ENCODE peak calls at places on chromosome 15, in seven cellular contexts. Z is transverse colon; S is HCT116; Q is OCI-LY7; R is neural progenitor cell; L is CD4-positive, CD25-positive, alpha-beta regulatory T cell; W is CD4-positive, alpha-beta T cell. I is an unnamed sample.

GRCh38 chr15:100525894-100526512 is 2.7 kb downstream of the CERS3 start:
- DNase-seq in Z (peak), S (no peak), Q (no peak), R (no peak), L (no peak), W (no peak), I (no peak)

GRCh38 chr15:85874236-85874635 is 79.5 kb upstream of the KLHL25 start:
- DNase-seq in Z (no peak), S (no peak), Q (no peak), R (no peak), L (no peak), W (no peak), I (no peak)

GRCh38 chr15:52406601-52407000 is 111.0 kb upstream of the MYO5C start:
- DNase-seq in Z (no peak), S (no peak), Q (no peak), R (no peak), L (no peak), W (no peak), I (no peak)

GRCh38 chr15:77030042-77030927 is 35.4 kb downstream of the PSTPIP1 start:
- DNase-seq in Z (peak), S (no peak), Q (no peak), R (peak), L (no peak), W (no peak), I (peak)

GRCh38 chr15:42457445-42458442 is 33.2 kb downstream of the ZNF106 start:
- DNase-seq in Z (peak), S (no peak), Q (peak), R (peak), L (no peak), W (no peak), I (no peak)

GRCh38 chr15:45640610-45641009 is 5.8 kb downstream of the SQOR start:
- DNase-seq in Z (no peak), S (peak), Q (no peak), R (no peak), L (no peak), W (no peak), I (no peak)

GRCh38 chr15:40495516-40495915 is 24.7 kb downstream of the CHST14 start:
- DNase-seq in Z (no peak), S (no peak), Q (no peak), R (no peak), L (no peak), W (no peak), I (no peak)

GRCh38 chr15:71443538-71443937 is 328.3 kb downstream of the THSD4 start:
- DNase-seq in Z (peak), S (no peak), Q (peak), R (peak), L (no peak), W (peak), I (no peak)

GRCh38 chr15:77982127-77982490 is 95.4 kb downstream of the TBC1D2B start:
- DNase-seq in Z (no peak), S (no peak), Q (no peak), R (no peak), L (no peak), W (no peak), I (no peak)

GRCh38 chr15:88177451-88177850 is 79.1 kb downstream of the NTRK3 start:
- DNase-seq in Z (no peak), S (no peak), Q (no peak), R (no peak), L (no peak), W (no peak), I (no peak)

GRCh38 chr15:52003710-52004109 is 15.3 kb upstream of the MAPK6 start:
- DNase-seq in Z (no peak), S (no peak), Q (no peak), R (no peak), L (no peak), W (no peak), I (no peak)

GRCh38 chr15:97993310-97993738 is 32.8 kb downstream of the ARRDC4 start:
- DNase-seq in Z (no peak), S (no peak), Q (no peak), R (no peak), L (no peak), W (no peak), I (no peak)

GRCh38 chr15:33737687-33738606 is 230.3 kb upstream of the CHRM5 start:
- DNase-seq in Z (peak), S (peak), Q (peak), R (peak), L (no peak), W (peak), I (no peak)

GRCh38 chr15:96273317-96274086 is 57.0 kb upstream of the NR2F2 start:
- DNase-seq in Z (no peak), S (peak), Q (no peak), R (no peak), L (no peak), W (no peak), I (no peak)

GRCh38 chr15:101396484-101397261 is 92.8 kb downstream of the PCSK6 start:
- DNase-seq in Z (no peak), S (no peak), Q (no peak), R (no peak), L (no peak), W (no peak), I (peak)

GRCh38 chr15:65092046-65092770 is 15.7 kb downstream of the KBTBD13 start:
- DNase-seq in Z (no peak), S (no peak), Q (no peak), R (no peak), L (no peak), W (no peak), I (no peak)

GRCh38 chr15:51726302-51727073 is 11.0 kb downstream of the LYSMD2 start:
- DNase-seq in Z (peak), S (peak), Q (no peak), R (peak), L (no peak), W (no peak), I (no peak)

GRCh38 chr15:32641517-32642059 is at the start of gene SCG5:
- DNase-seq in Z (peak), S (no peak), Q (no peak), R (peak), L (no peak), W (no peak), I (peak)

GRCh38 chr15:83164409-83165404 is 42.9 kb downstream of the HDGFL3 start:
- DNase-seq in Z (no peak), S (no peak), Q (no peak), R (no peak), L (no peak), W (no peak), I (no peak)

GRCh38 chr15:63392355-63393009 is 10.8 kb upstream of the CA12 start:
- DNase-seq in Z (no peak), S (no peak), Q (no peak), R (no peak), L (no peak), W (no peak), I (no peak)

GRCh38 chr15:88872706-88873105 is 22.6 kb downstream of the HAPLN3 start:
- DNase-seq in Z (no peak), S (no peak), Q (no peak), R (no peak), L (no peak), W (no peak), I (no peak)

GRCh38 chr15:60721706-60722105 is 242.8 kb upstream of the ICE2 start:
- DNase-seq in Z (no peak), S (no peak), Q (no peak), R (no peak), L (no peak), W (no peak), I (peak)

GRCh38 chr15:38226867-38227266 is 25.8 kb upstream of the SPRED1 start:
- DNase-seq in Z (peak), S (peak), Q (no peak), R (no peak), L (no peak), W (no peak), I (no peak)

GRCh38 chr15:63538876-63539275 is 34.5 kb downstream of the USP3 start:
- DNase-seq in Z (no peak), S (no peak), Q (no peak), R (no peak), L (no peak), W (no peak), I (no peak)

GRCh38 chr15:39511915-39512260 is 69.0 kb upstream of the THBS1 start:
- DNase-seq in Z (no peak), S (no peak), Q (no peak), R (no peak), L (no peak), W (no peak), I (no peak)

GRCh38 chr15:29377141-29377540 is 107.5 kb upstream of the NSMCE3 start:
- DNase-seq in Z (no peak), S (no peak), Q (no peak), R (no peak), L (no peak), W (no peak), I (no peak)

GRCh38 chr15:67087507-67088172 is 22.2 kb downstream of the SMAD3 start:
- DNase-seq in Z (no peak), S (no peak), Q (no peak), R (no peak), L (no peak), W (no peak), I (no peak)
- H3K27ac ChIP-seq in Z (peak), S (no peak), Q (peak), R (peak), L (peak), W (no peak), I (no peak)

GRCh38 chr15:81098349-81098748 is 35.7 kb upstream of the CFAP161 start:
- DNase-seq in Z (no peak), S (no peak), Q (no peak), R (no peak), L (no peak), W (no peak), I (no peak)

GRCh38 chr15:81097893-81098280 is 36.2 kb upstream of the CFAP161 start:
- DNase-seq in Z (no peak), S (no peak), Q (no peak), R (no peak), L (no peak), W (no peak), I (no peak)

GRCh38 chr15:81095690-81096365 is 38.2 kb upstream of the CFAP161 start:
- DNase-seq in Z (no peak), S (no peak), Q (no peak), R (no peak), L (no peak), W (no peak), I (no peak)

GRCh38 chr15:81096398-81096797 is 37.7 kb upstream of the CFAP161 start:
- DNase-seq in Z (no peak), S (no peak), Q (no peak), R (no peak), L (no peak), W (no peak), I (no peak)

DNA sequence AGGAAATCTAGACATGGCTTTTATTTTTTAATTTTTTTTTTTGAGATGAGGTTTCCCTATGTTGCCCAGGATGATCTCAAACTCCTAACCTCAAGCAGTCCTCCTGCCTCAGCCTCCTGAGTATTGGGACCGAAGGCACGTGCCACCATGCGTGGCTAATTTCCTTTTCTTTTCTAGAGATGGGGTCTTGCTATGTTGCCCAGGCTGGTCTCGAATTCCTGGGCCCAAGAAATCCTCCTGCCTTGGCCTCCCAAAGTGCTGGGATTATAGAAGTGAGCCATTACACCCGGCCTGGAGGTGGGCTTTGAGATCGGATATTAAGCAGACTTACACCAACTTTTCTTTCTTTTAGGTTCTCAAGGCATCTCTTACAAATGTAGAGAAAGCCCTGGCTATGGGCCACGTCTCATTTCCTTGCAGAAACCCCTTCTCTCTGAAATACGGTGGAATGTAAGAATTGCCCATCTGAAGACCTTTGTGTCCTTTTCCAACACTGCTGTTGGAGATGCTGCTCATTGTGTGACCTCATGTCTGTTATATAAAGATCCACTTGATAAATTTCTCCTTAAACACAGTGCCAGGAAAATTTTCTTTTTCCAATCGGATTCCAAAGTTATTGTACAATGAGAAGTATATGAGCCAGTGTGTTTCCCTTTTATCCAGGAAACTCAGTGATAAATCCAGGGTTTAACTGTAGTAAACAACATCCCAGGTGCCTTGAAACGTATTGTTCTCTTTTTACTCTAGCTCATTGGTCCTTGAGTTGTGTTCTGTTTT is 36.8 kb upstream of the CFAP161 start:
- DNase-seq in Z (no peak), S (no peak), Q (no peak), R (no peak), L (no peak), W (no peak), I (no peak)
- H3K27ac ChIP-seq in Z (no peak), S (no peak), Q (no peak), R (no peak), L (no peak), W (no peak), I (peak)

GRCh38 chr15:84752700-84753099 is 4.3 kb downstream of the ZNF592 start:
- DNase-seq in Z (no peak), S (no peak), Q (no peak), R (no peak), L (no peak), W (no peak), I (no peak)
- H3K27ac ChIP-seq in Z (peak), S (no peak), Q (peak), R (no peak), L (no peak), W (no peak), I (peak)

DNA sequence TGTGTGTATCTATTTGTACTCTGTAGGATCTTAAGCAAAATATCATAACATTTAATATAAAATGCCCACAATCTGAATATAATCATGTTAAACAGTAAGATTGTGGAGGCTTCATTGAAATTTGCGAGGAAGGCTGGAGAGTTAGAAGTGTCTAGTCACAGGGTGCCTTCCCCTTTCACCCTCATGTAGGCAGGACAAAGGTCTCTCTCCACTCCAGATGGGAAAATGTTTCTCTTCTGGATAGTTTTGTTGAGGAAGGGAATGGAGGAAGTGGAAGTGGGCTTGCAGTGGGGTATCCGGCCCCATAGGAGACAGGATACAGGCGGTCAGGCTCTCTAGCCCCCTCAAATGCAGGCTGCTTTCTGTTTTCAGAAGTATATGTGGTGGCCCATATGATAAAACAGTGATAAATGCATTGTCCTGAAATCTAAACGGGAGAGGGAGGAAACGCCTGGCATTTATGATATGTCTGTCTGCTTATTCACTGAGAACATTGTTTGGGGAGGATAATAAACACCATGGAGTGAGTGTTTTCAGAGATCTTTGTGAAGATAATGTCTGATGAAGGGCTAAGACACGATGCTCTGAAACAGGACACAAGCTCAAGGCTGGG is 13.3 kb upstream of the MYZAP start:
- DNase-seq in Z (no peak), S (no peak), Q (no peak), R (no peak), L (no peak), W (no peak), I (no peak)
- H3K27ac ChIP-seq in Z (peak), S (no peak), Q (no peak), R (no peak), L (no peak), W (no peak), I (peak)

GRCh38 chr15:90552929-90553211 is 23.1 kb downstream of the CRTC3 start:
- DNase-seq in Z (no peak), S (no peak), Q (no peak), R (no peak), L (no peak), W (no peak), I (no peak)
- H3K27ac ChIP-seq in Z (peak), S (no peak), Q (no peak), R (no peak), L (no peak), W (no peak), I (peak)

GRCh38 chr15:93086791-93087190 is 2.2 kb downstream of the RGMA start:
- DNase-seq in Z (no peak), S (no peak), Q (no peak), R (no peak), L (no peak), W (no peak), I (no peak)

GRCh38 chr15:93088981-93089854 is at the start of gene RGMA:
- DNase-seq in Z (no peak), S (no peak), Q (no peak), R (peak), L (no peak), W (no peak), I (no peak)

GRCh38 chr15:93087825-93088199 is 1.2 kb downstream of the RGMA start:
- DNase-seq in Z (peak), S (peak), Q (peak), R (peak), L (peak), W (peak), I (no peak)

GRCh38 chr15:93089855-93090305 is 869 bp upstream of the RGMA start:
- DNase-seq in Z (no peak), S (no peak), Q (no peak), R (peak), L (no peak), W (no peak), I (no peak)

DNA sequence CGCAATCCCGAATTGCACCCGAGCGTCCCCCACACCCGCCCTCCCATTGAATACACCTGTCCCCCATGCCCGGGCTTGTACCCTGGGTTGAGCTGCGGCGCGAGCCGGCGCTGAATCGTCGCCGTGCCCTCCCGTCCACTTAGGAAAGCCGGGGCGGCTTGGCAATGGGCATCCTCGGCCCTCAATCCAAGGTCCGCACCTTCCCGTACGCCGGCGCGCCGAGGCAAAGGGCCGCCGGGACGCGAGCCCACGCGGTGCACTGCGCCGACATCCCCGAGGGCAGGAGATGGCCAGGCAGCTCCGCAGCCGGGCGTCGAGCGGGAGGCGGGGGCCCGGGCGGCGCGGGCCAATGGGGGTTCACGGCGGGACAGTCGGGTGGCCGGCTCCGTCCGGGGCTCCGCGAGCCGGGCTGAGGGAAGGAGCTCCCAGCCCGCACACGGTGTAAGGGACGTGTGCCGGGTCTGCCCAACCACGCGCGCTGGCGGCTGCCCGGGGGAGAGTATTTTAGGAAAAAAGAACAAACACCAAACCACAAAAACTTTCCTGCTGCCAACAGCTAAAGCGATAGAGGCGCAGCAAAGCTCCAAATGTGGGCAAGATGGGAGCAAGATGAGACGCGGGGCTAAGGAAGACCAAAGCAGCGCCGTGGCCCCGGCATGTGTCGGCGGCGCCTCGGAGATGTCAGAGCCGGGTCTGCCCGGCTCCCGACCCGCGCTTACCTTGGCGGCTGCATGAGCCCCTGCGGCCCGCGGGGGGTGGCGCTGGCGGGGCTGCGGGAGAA is 621 bp downstream of the RGMA start:
- DNase-seq in Z (no peak), S (no peak), Q (no peak), R (peak), L (no peak), W (no peak), I (peak)
- H3K27ac ChIP-seq in Z (peak), S (no peak), Q (no peak), R (peak), L (no peak), W (no peak), I (no peak)

GRCh38 chr15:70238917-70239316 is 141.2 kb upstream of the TLE3 start:
- DNase-seq in Z (no peak), S (no peak), Q (no peak), R (no peak), L (no peak), W (no peak), I (no peak)

GRCh38 chr15:70235347-70235746 is 137.6 kb upstream of the TLE3 start:
- DNase-seq in Z (no peak), S (no peak), Q (no peak), R (no peak), L (no peak), W (no peak), I (no peak)

GRCh38 chr15:70237626-70238025 is 139.9 kb upstream of the TLE3 start:
- DNase-seq in Z (no peak), S (no peak), Q (no peak), R (no peak), L (no peak), W (no peak), I (no peak)

GRCh38 chr15:70234256-70234965 is 136.7 kb upstream of the TLE3 start:
- DNase-seq in Z (no peak), S (no peak), Q (no peak), R (no peak), L (no peak), W (no peak), I (no peak)

DNA sequence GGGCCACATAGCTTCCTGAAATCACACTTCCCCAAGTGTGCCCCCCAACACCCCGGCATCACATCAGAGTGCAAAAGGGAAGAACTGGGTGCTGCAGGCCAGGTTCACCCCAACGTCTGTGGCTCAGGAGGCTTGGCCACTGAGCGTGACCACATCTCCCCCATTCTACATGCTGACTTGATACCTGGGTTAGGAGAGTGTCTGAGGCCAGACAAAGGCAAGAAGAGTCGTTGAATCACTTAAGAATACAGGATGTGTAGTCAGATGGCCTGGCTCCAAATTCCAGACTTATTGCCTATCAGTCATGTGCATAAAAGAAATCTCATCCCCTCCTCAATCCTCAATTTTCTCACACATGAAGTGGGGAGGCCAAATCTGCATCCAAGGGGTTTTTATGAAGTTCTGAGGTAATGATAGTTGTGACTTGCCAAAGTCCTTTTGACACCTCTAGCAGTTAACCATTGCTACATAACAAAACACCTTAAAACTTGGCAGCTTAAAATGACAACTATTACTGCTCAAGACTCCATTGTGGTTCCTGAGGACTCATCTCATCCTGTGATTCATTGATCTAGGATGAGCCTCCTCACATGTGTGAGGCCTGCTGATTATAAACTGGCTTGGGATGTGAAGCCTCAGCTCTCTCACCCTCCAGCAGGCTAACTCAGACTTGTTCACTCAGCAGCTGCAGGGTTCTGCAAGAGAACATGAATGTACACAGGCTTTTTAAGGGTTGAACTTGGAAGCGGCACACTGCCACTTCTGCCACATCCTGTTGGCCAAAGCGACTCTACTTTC is 138.8 kb upstream of the TLE3 start:
- DNase-seq in Z (no peak), S (no peak), Q (no peak), R (no peak), L (no peak), W (no peak), I (no peak)
- H3K27ac ChIP-seq in Z (no peak), S (no peak), Q (no peak), R (no peak), L (no peak), W (no peak), I (no peak)

GRCh38 chr15:90535254-90535653 is 5.5 kb downstream of the CRTC3 start:
- DNase-seq in Z (no peak), S (no peak), Q (no peak), R (no peak), L (no peak), W (no peak), I (no peak)
- H3K27ac ChIP-seq in Z (no peak), S (no peak), Q (no peak), R (no peak), L (no peak), W (no peak), I (no peak)

I was measured in upper lobe of left lung.